ENCODE peak calls at places on chromosomes 3 and 15, in eight cellular contexts. R, I, M, O, A, S, C and W are unnamed samples.

GRCh38 chr15:28888302-28888894 is 2.6 kb downstream of the APBA2 start:
- DNase-seq in R (no peak), S (no peak), A (no peak), C (no peak), O (no peak), M (no peak), I (no peak), W (no peak)

GRCh38 chr15:99430881-99431401 is 134.8 kb upstream of the MEF2A start:
- DNase-seq in A (no peak), C (no peak), O (no peak), R (no peak), I (no peak), S (no peak), M (no peak), W (no peak)

GRCh38 chr15:63052961-63053698 is 10.6 kb downstream of the TPM1 start:
- DNase-seq in O (no peak), R (peak), I (no peak), M (peak), C (no peak), A (no peak), S (no peak), W (no peak)

GRCh38 chr3:55097441-55097840 is 169.6 kb upstream of the LRTM1 start:
- DNase-seq in A (no peak), S (no peak), C (no peak), M (no peak), O (no peak), I (no peak), R (no peak), W (no peak)

GRCh38 chr3:198071602-198072285 is 111.7 kb downstream of the LMLN start:
- DNase-seq in A (no peak), R (peak), M (peak), C (peak), S (no peak), I (no peak), O (no peak), W (no peak)

GRCh38 chr15:22810735-22811338 is 24.4 kb downstream of the NIPA1 start:
- DNase-seq in O (no peak), A (no peak), I (no peak), S (no peak), M (no peak), C (peak), R (no peak), W (no peak)

GRCh38 chr3:153960701-153961100 is 160.5 kb upstream of the ARHGEF26 start:
- DNase-seq in O (no peak), I (no peak), A (no peak), C (no peak), M (no peak), R (no peak), S (no peak), W (no peak)

GRCh38 chr15:65893060-65893459 is 23.8 kb downstream of the RAB11A start:
- DNase-seq in I (no peak), M (no peak), C (no peak), R (no peak), S (no peak), A (no peak), O (no peak), W (no peak)

GRCh38 chr3:61186030-61186429 is 65.2 kb downstream of the FHIT start:
- DNase-seq in R (no peak), M (no peak), S (no peak), I (no peak), C (no peak), O (no peak), A (no peak), W (no peak)

GRCh38 chr3:52038227-52038626 is 18.1 kb downstream of the DUSP7 start:
- DNase-seq in R (no peak), O (peak), M (no peak), C (no peak), A (no peak), S (no peak), I (no peak), W (no peak)